ENCODE peak calls at places on chromosomes 12 and 14, in ten cellular contexts. F is OCI-LY7, P is prostate gland, O is right lobe of liver, U is MCF 10A, G is brain microvascular endothelial cell, R is ascending aorta, E is H1, H is bronchial epithelial cell, S is AG10803. Z is an unnamed sample.

GRCh38 chr14:33617154-33617553 is 333.7 kb downstream of the EGLN3 start:
- DNase-seq in R (no peak), O (no peak), E (no peak), H (peak; percentile 83), G (peak; percentile 25), P (no peak), S (peak; percentile 75), U (peak; percentile 92), F (no peak), Z (peak; percentile 66)

GRCh38 chr14:81313775-81314429 is 86.2 kb downstream of the STON2 start:
- DNase-seq in H (peak; percentile 86), O (no peak), U (peak; percentile 70), R (no peak), E (no peak), F (no peak), S (peak; percentile 26), G (no peak), P (no peak), Z (no peak)

GRCh38 chr12:47039079-47039478 is 40.3 kb upstream of the PCED1B start:
- DNase-seq in E (no peak), U (no peak), H (no peak), R (no peak), F (no peak), S (no peak), G (no peak), P (no peak), O (no peak), Z (no peak)

GRCh38 chr12:120474092-120474960 is 4.8 kb upstream of the SRSF9 start:
- DNase-seq in O (no peak), H (peak; percentile 98), G (peak; percentile 66), E (no peak), S (peak; percentile 73), U (peak; percentile 75), R (no peak), P (peak; percentile 65), F (no peak), Z (peak; percentile 75)

GRCh38 chr14:36301159-36301558 is 19.3 kb downstream of the MBIP start:
- DNase-seq in U (no peak), G (no peak), S (no peak), E (no peak), O (no peak), H (no peak), P (no peak), R (no peak), F (no peak), Z (no peak)

GRCh38 chr12:106227641-106228319 is 20.0 kb downstream of the CKAP4 start:
- DNase-seq in S (peak; percentile 52), H (peak; percentile 98), R (no peak), E (no peak), P (peak; percentile 44), U (peak; percentile 97), F (no peak), O (no peak), G (no peak), Z (no peak)

GRCh38 chr12:15788266-15789214 is 648 bp downstream of the EPS8 start:
- DNase-seq in S (peak; percentile 52), O (peak; percentile 71), P (peak; percentile 42), U (peak; percentile 76), R (no peak), H (peak; percentile 50), G (no peak), E (no peak), F (no peak), Z (no peak)

GRCh38 chr14:97580923-97581495 is 783.8 kb downstream of the VRK1 start:
- DNase-seq in F (no peak), O (no peak), R (no peak), E (peak; percentile 48), P (no peak), S (no peak), G (no peak), U (peak; percentile 27), H (peak; percentile 7), Z (no peak)

DNA sequence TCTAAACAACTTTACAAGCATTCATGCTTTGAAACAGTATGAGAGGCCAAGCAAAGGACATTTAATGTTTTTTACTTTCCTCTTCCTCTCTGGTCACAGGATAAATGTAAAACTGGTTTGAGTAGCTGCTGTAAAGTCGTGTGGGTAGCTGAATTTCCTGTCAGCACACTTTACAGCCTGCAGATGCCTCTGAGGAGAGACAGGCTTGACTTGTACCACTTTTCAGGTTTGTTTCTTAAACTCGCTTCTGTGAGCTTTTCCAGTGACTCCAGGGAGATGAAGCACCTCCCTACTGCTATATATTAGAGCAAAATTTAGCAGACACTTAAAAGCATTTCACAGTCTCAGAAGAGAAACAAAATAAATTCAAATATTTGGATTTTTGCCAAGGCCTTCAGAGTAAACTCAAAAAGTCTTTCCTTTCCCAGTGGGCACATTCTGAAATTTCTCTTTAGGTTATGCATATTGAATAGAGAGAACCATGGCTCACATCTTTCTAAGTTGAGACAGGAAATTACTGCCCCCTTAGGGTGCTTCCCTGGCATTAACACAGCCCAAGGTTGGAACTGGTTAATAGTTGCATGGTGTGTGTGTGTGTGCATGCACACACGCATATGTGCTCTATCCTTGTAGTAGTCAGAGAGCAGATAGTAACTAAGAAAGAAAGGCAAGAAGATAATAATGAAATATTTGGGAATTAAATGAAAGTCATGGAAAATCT is 557.3 kb upstream of the MIS18BP1 start:
- DNase-seq in P (peak; percentile 7), U (peak; percentile 26), R (no peak), F (no peak), H (peak; percentile 39), G (no peak), O (no peak), E (no peak), S (no peak), Z (no peak)
- TF ChIP-seq CTCF in P (no peak), U (no peak), R (no peak), F (no peak), H (peak; percentile 62), G (peak; percentile 34), O (no peak), E (no peak), S (no peak), Z (no peak)

GRCh38 chr14:103384450-103385152 is 614 bp upstream of the MARK3 start:
- DNase-seq in E (no peak), H (no peak), P (no peak), U (no peak), R (no peak), G (no peak), S (no peak), F (no peak), O (no peak), Z (no peak)

GRCh38 chr14:103386632-103387329 is 1.6 kb downstream of the MARK3 start:
- DNase-seq in R (no peak), O (no peak), G (no peak), P (no peak), F (peak; percentile 19), S (peak; percentile 33), U (no peak), E (no peak), H (no peak), Z (no peak)

GRCh38 chr14:103388664-103389063 is 3.4 kb downstream of the MARK3 start:
- DNase-seq in S (no peak), G (no peak), F (no peak), O (no peak), H (no peak), E (no peak), P (no peak), U (no peak), R (no peak), Z (no peak)

GRCh38 chr14:103385153-103385993 is at the start of gene MARK3:
- DNase-seq in U (peak; percentile 95), S (peak; percentile 95), O (peak; percentile 98), E (peak; percentile 96), G (peak; percentile 96), F (peak; percentile 98), H (peak; percentile 87), R (peak; percentile 95), P (peak; percentile 97), Z (peak; percentile 98)

GRCh38 chr14:103385994-103386491 is 828 bp downstream of the MARK3 start:
- DNase-seq in E (no peak), O (peak; percentile 63), P (peak; percentile 19), R (no peak), F (peak; percentile 50), S (peak; percentile 23), U (peak; percentile 51), G (no peak), H (no peak), Z (no peak)
- TF ChIP-seq CTCF in E (no peak), O (no peak), P (no peak), R (no peak), F (no peak), S (no peak), U (no peak), G (no peak), H (no peak), Z (no peak)

DNA sequence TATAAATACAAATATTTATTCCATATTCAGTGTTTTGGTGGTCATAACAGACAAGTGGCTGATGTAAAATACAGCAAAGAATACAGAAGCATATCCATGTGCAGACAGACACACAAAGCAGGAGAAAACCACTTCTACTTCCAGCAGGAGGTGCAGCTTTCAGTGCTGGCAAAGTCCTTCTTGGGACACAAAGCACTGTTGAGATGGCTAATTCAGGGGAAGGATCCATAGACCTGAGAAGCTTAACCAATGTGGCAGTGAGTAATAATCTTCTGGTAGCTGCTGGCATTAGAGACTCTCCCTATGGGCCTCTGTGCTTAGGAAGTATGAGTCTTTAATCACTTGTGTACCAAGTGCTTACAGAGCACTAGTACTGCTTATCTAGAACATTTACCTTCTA is 26.8 kb downstream of the AMN1 start:
- DNase-seq in G (no peak), F (no peak), E (no peak), S (peak; percentile 17), H (peak; percentile 54), R (no peak), P (no peak), O (no peak), U (peak; percentile 36), Z (peak; percentile 9)
- TF ChIP-seq CTCF in G (peak; percentile 44), F (peak; percentile 18), E (no peak), S (peak; percentile 27), H (peak; percentile 24), R (no peak), P (no peak), O (peak; percentile 24), U (no peak), Z (peak; percentile 45)

GRCh38 chr12:32443491-32443890 is 44.1 kb downstream of the FGD4 start:
- DNase-seq in G (no peak), E (no peak), H (no peak), S (no peak), O (no peak), R (no peak), P (no peak), F (no peak), U (no peak), Z (no peak)

GRCh38 chr12:32435921-32436710 is 36.8 kb downstream of the FGD4 start:
- DNase-seq in R (no peak), F (no peak), E (no peak), P (no peak), O (no peak), S (peak; percentile 6), H (peak; percentile 50), U (no peak), G (no peak), Z (no peak)

GRCh38 chr12:32437095-32437515 is 37.7 kb downstream of the FGD4 start:
- DNase-seq in U (peak; percentile 91), G (peak; percentile 91), R (no peak), H (peak; percentile 98), E (no peak), O (no peak), P (no peak), F (no peak), S (peak; percentile 94), Z (peak; percentile 79)

GRCh38 chr12:32444895-32445294 is 45.5 kb downstream of the FGD4 start:
- DNase-seq in F (no peak), S (peak; percentile 47), G (peak; percentile 80), R (no peak), E (no peak), U (peak; percentile 97), P (no peak), H (peak; percentile 96), O (no peak), Z (peak; percentile 20)

DNA sequence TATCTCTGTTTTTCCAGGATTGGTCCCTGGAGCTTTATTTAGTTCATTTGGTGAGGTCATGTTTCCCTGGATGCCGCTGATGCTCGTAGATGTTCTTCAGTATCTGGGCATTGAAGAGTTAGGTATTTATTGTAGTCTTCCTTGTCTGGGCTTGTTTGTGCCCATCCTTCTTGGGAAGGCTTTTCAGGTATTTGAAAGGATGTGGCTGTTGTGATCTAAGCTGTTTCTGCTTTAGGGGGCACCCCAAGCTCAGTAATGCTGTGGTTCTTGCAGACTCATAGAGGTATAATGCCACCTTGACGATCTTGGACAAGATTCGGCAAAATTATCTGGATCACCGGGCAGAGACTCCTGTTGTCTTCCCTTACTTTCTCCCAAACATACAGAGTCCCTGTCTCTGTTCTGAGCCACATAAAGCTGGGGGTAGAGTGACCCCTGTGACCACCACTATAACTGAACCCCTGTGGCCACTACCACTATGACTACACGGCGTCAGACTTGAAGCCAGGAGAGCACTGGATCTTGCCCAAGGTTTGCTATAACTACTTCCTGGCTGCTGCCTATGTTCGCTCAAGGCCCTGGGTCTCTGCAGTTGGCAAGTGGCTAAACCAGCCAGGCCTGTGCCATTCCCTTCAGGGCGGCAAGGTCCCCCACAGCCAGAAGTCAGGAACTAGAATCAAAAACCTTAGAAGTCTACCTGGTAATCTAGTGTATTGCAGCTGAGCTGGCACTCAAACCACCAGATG is 40.9 kb downstream of the FGD4 start:
- DNase-seq in G (no peak), S (no peak), R (no peak), H (peak; percentile 84), F (no peak), E (no peak), P (no peak), U (no peak), O (no peak), Z (no peak)
- TF ChIP-seq CTCF in G (no peak), S (no peak), R (no peak), H (no peak), F (peak; percentile 25), E (no peak), P (no peak), U (no peak), O (no peak), Z (no peak)